ENCODE peak calls at places on chromosomes 3 and 15, in five cellular contexts. Q is A549; N is K562; U is CD8-positive, alpha-beta memory T cell; B is cardiac muscle cell. A is an unnamed sample.

GRCh38 chr3:148158210-148158609 is 539.5 kb upstream of the AGTR1 start:
- DNase-seq in U (no peak), N (no peak), Q (no peak), B (peak; percentile 86), A (no peak)

GRCh38 chr15:50137330-50137761 is 18.3 kb upstream of the ATP8B4 start:
- DNase-seq in U (no peak), N (peak; percentile 23), Q (peak; percentile 77), B (peak; percentile 41), A (no peak)

GRCh38 chr3:189108032-189108431 is 63.7 kb upstream of the TPRG1 start:
- DNase-seq in Q (no peak), U (no peak), B (peak; percentile 18), N (no peak), A (no peak)

GRCh38 chr15:100108346-100108745 is 233.4 kb downstream of the ADAMTS17 start:
- DNase-seq in N (no peak), Q (no peak), B (no peak), U (no peak), A (no peak)

GRCh38 chr15:99446565-99447496 is 119.0 kb upstream of the MEF2A start:
- DNase-seq in N (no peak), U (no peak), Q (no peak), B (no peak), A (no peak)

GRCh38 chr3:180640987-180641386 is 38.3 kb downstream of the CCDC39 start:
- DNase-seq in B (no peak), Q (no peak), U (no peak), N (no peak), A (no peak)

GRCh38 chr3:141686477-141687280 is 51.4 kb upstream of the RNF7 start:
- DNase-seq in Q (no peak), N (no peak), B (peak; percentile 75), U (no peak), A (no peak)

GRCh38 chr3:184785106-184785505 is 26.9 kb upstream of the VPS8 start:
- DNase-seq in U (no peak), Q (no peak), B (no peak), N (no peak), A (no peak)

GRCh38 chr3:112136959-112137693 is 4.1 kb upstream of the GCSAM start:
- DNase-seq in B (peak; percentile 64), U (peak; percentile 57), N (no peak), Q (no peak), A (peak; percentile 11)

GRCh38 chr3:10263549-10264363 is 15.5 kb downstream of the TATDN2 start:
- DNase-seq in Q (peak; percentile 79), N (peak; percentile 74), U (peak; percentile 60), B (peak; percentile 62), A (peak; percentile 32)

GRCh38 chr3:119643094-119643493 is 17.3 kb downstream of the POPDC2 start:
- DNase-seq in N (no peak), U (no peak), B (peak; percentile 44), Q (no peak), A (no peak)

GRCh38 chr15:98981851-98982722 is 25.5 kb downstream of the PGPEP1L start:
- DNase-seq in Q (no peak), B (no peak), U (no peak), N (no peak), A (no peak)

GRCh38 chr15:48516125-48516524 is 129.4 kb downstream of the FBN1 start:
- DNase-seq in B (peak; percentile 21), Q (no peak), N (no peak), U (no peak), A (no peak)

GRCh38 chr3:187136936-187137335 is 2.4 kb downstream of the RPL39L start:
- DNase-seq in N (no peak), Q (no peak), U (no peak), B (peak; percentile 21), A (no peak)

GRCh38 chr3:15331606-15332404 is 581 bp downstream of the SH3BP5 start:
- DNase-seq in Q (peak; percentile 19), U (peak; percentile 57), B (no peak), N (no peak), A (peak; percentile 19)

GRCh38 chr3:43893721-43894120 is 203.0 kb downstream of the ABHD5 start:
- DNase-seq in Q (no peak), N (no peak), B (no peak), U (no peak), A (no peak)

GRCh38 chr3:52086939-52087675 is 30.7 kb upstream of the DUSP7 start:
- DNase-seq in N (peak; percentile 36), Q (no peak), U (no peak), B (peak; percentile 56), A (no peak)

GRCh38 chr3:54954019-54954418 is 26.2 kb upstream of the LRTM1 start:
- DNase-seq in Q (peak; percentile 3), B (peak; percentile 31), U (no peak), N (no peak), A (no peak)

GRCh38 chr3:48422272-48422671 is 7.6 kb downstream of the PLXNB1 start:
- DNase-seq in N (no peak), B (no peak), Q (no peak), U (no peak), A (no peak)

GRCh38 chr15:76058714-76059319 is 968 bp upstream of the TMEM266 start:
- DNase-seq in Q (peak; percentile 50), N (peak; percentile 17), U (no peak), B (peak; percentile 10), A (no peak)

GRCh38 chr15:52114656-52115055 is 2.1 kb upstream of the BCL2L10 start:
- DNase-seq in U (no peak), Q (no peak), B (no peak), N (no peak), A (no peak)

GRCh38 chr3:12175137-12175593 is 16.5 kb upstream of the TIMP4 start:
- DNase-seq in B (no peak), N (no peak), U (no peak), Q (no peak), A (no peak)

GRCh38 chr3:48273594-48274211 is 32.8 kb downstream of the ZNF589 start:
- DNase-seq in N (peak; percentile 52), B (peak; percentile 73), U (peak; percentile 62), Q (peak; percentile 54), A (peak; percentile 18)

GRCh38 chr15:77819841-77820728 is 187.4 kb upstream of the LINGO1 start:
- DNase-seq in N (peak; percentile 84), B (peak; percentile 16), Q (peak; percentile 87), U (no peak), A (no peak)

GRCh38 chr3:138256022-138256421 is 68.9 kb downstream of the ARMC8 start:
- DNase-seq in Q (no peak), N (no peak), U (no peak), B (no peak), A (no peak)

GRCh38 chr3:146800484-146800883 is 195.3 kb upstream of the PLSCR5 start:
- DNase-seq in B (no peak), Q (no peak), U (no peak), N (no peak), A (no peak)

GRCh38 chr3:110900583-110900982 is 171.0 kb upstream of the NECTIN3 start:
- DNase-seq in B (no peak), N (no peak), U (no peak), Q (no peak), A (no peak)

GRCh38 chr3:27824312-27825200 is 102.4 kb upstream of the EOMES start:
- DNase-seq in N (no peak), Q (no peak), U (no peak), B (no peak), A (no peak)

GRCh38 chr3:187520027-187520945 is 149.9 kb downstream of the SST start:
- DNase-seq in U (no peak), B (peak; percentile 10), N (no peak), Q (no peak), A (no peak)

GRCh38 chr15:63186065-63186464 is 3.3 kb upstream of the RAB8B start:
- DNase-seq in U (no peak), N (no peak), B (peak; percentile 53), Q (peak; percentile 52), A (no peak)

DNA sequence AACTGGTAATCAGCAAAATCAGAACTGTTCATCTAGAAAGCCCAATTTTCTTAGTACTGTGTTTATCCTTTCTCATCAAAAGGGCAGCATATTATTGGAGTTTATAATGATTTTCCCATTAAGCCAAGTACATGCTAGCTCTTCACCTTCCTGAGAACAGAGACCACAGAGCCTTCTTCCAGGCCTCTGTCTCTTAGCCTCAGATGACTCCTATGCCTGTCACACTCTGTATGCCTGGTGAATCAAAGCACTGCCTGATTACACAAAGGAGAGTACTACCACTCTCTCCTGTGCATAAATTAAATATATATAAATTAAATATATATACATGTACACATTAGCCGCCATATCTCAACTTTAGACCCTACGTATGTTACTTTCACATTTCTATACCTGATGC is 636.1 kb downstream of the NTRK3 start:
- DNase-seq in Q (no peak), N (no peak), B (no peak), U (no peak), A (no peak)
- H3K9me3 ChIP-seq in Q (no peaks in the 10 kb centered on the region), N (no peaks in the 10 kb centered on the region), B (no peaks in the 10 kb centered on the region), U (no peaks in the 10 kb centered on the region), A (no peaks in the 10 kb centered on the region)

DNA sequence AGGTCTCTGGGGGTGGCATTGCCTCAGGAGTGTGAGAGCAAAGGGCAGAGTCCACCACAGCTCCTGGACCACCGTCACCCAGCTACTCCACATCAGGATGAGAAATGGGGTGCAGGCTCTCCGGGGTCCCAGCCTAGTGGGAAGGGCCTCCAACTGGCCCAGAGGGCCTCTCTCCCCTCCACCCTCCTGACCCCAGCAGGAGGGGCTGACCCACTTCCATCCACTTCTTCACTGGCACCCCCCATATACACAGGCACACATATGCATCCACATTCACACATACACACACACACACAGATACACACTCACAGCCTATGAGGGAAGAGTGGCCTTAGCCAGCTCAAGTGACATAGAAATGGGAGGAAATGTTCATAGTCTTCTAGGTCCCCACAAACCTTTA is 286.0 kb downstream of the OCA2 start:
- DNase-seq in U (no peak), Q (no peak), N (no peak), B (no peak), A (no peak)
- H3K9me3 ChIP-seq in U (no peaks in the 10 kb centered on the region), Q (peaks cover 14% of the 10 kb centered on the region), N (no peaks in the 10 kb centered on the region), B (no peaks in the 10 kb centered on the region), A (no peaks in the 10 kb centered on the region)

DNA sequence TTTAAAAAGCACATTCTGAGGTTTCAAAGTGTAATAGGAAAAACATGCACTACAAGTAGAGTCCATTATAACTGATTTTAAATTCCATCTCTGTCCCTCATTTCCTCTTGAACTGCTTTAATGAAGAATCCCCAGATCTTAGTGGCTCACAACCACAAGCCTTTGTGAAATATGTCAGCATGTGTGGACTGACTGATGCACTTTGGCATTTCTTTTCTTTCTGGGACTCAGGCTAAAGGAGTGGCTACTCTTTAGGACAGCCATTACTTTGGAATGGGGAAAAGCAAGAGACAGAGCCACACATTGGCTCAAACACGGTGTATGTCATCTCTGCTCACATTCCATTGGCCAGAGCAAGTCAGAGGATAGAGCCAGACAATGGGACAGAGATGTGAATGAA is 139.6 kb downstream of the GRM7 start:
- DNase-seq in U (no peak), Q (no peak), B (no peak), N (no peak), A (no peak)
- H3K9me3 ChIP-seq in U (no peaks in the 10 kb centered on the region), Q (no peaks in the 10 kb centered on the region), B (no peaks in the 10 kb centered on the region), N (no peaks in the 10 kb centered on the region), A (no peaks in the 10 kb centered on the region)

DNA sequence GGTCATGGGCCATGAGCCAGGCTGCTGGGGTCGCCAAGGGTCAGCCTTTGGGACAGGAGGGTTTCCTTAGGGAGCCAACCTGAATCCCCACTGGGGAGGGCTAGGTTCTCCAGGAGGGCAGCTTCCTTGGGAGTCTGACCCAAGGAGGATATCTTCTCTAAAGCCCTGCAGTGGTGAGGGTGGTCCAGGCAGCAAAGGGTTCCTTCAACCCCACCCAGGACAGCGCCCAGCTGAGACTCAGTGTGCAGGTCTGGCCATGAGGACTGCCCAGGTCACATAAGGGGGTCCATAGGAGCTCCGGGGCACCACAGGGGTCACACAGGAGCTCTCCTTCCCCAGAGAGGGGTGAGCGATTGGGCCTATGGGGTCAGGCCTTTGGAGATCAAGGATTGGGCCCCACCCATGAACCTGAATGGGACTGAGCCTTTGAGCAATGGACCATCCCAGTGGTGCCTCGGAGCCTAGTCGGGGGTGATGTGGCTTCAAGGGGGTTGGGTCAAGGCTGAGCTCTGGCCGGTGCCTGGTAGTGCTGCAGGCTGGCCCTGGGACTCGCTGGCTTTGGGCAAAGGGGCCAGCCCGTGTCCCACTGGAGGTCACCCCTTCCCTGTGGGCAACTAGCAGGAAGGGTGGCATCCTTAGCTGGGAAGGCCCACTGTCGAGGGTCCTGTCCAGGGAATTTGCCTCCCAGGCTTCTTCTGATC is 216.5 kb downstream of the SNRPN start:
- DNase-seq in U (peak; percentile 32), B (no peak), Q (no peak), N (no peak), A (no peak)
- H3K9me3 ChIP-seq in U (peaks cover 6% of the 10 kb centered on the region), B (no peaks in the 10 kb centered on the region), Q (no peaks in the 10 kb centered on the region), N (no peaks in the 10 kb centered on the region), A (peaks cover 26% of the 10 kb centered on the region)

A was measured in effector memory CD4-positive, alpha-beta T cell.